ENCODE peak calls at places on chromosome 21, in seven cellular contexts. M is stimulated activated naive B cell treated with anti-CD40 and anti-IgM and Interleukin-4, amounts not matched to agents 10 μg/mL and 1 μg/mL and 100 μg/mL, for 72 hours; I is WTC11; K is activated B cell treated with CpG ODN at 0.5 μM for 24 hours; P is activated CD8-positive, alpha-beta T cell treated with anti-CD3 and anti-CD28 coated beads, Interleukin-2, amount 10 ng/mL, durations not matched to agents 7 days and 5 days; C is right lobe of liver; V is left ventricle myocardium superior. W is an unnamed sample.

GRCh38 chr21:33690874-33691273 is 48.6 kb downstream of the ITSN1 start:
- ATAC-seq in M (no peak), I (no peak), K (no peak), P (no peak), C (peak; percentile 74), V (no peak), W (no peak)

GRCh38 chr21:29114765-29115164 is 15.7 kb upstream of the MAP3K7CL start:
- ATAC-seq in M (no peak), I (peak; percentile 88), K (no peak), P (no peak), C (no peak), V (no peak), W (no peak)

GRCh38 chr21:35011681-35012080 is 37.4 kb downstream of the RUNX1 start:
- ATAC-seq in M (peak; percentile 94), I (no peak), K (no peak), P (no peak), C (no peak), V (no peak), W (peak; percentile 61)

GRCh38 chr21:15741510-15741909 is 11.7 kb downstream of the USP25 start:
- ATAC-seq in M (no peak), I (no peak), K (no peak), P (no peak), C (peak; percentile 73), V (no peak), W (no peak)

GRCh38 chr21:25967566-25968438 is 202.8 kb downstream of the APP start:
- ATAC-seq in M (peak; percentile 100), I (peak; percentile 40), K (peak; percentile 95), P (no peak), C (peak; percentile 62), V (peak; percentile 63), W (peak; percentile 97)

GRCh38 chr21:26832513-26832912 is 12.7 kb downstream of the ADAMTS1 start:
- ATAC-seq in M (no peak), I (no peak), K (no peak), P (no peak), C (no peak), V (no peak), W (no peak)

GRCh38 chr21:42878678-42878992 is 704 bp downstream of the WDR4 start:
- ATAC-seq in M (peak; percentile 38), I (no peak), K (peak; percentile 3), P (peak; percentile 15), C (peak; percentile 32), V (no peak), W (peak; percentile 45)

GRCh38 chr21:30206551-30207251 is 9.2 kb downstream of the CLDN8 start:
- ATAC-seq in M (no peak), I (no peak), K (no peak), P (no peak), C (no peak), V (no peak), W (no peak)

GRCh38 chr21:35390013-35390776 is 341.1 kb upstream of the RUNX1 start:
- ATAC-seq in M (no peak), I (no peak), K (no peak), P (no peak), C (no peak), V (no peak), W (no peak)

GRCh38 chr21:34640858-34641257 is 25.9 kb upstream of the RCAN1 start:
- ATAC-seq in M (no peak), I (no peak), K (no peak), P (no peak), C (no peak), V (no peak), W (no peak)

GRCh38 chr21:39006653-39007417 is 176.4 kb downstream of the PSMG1 start:
- ATAC-seq in M (peak; percentile 54), I (peak; percentile 20), K (no peak), P (no peak), C (peak; percentile 66), V (peak; percentile 79), W (no peak)

GRCh38 chr21:35974801-35975200 is 85.5 kb downstream of the SETD4 start:
- ATAC-seq in M (no peak), I (no peak), K (no peak), P (no peak), C (no peak), V (no peak), W (no peak)

GRCh38 chr21:31644648-31645047 is 14.8 kb upstream of the SOD1 start:
- ATAC-seq in M (no peak), I (no peak), K (no peak), P (no peak), C (peak; percentile 57), V (no peak), W (no peak)

GRCh38 chr21:37367758-37368535 is 1.4 kb downstream of the DYRK1A start:
- ATAC-seq in M (peak; percentile 8), I (no peak), K (no peak), P (peak; percentile 7), C (peak; percentile 5), V (peak; percentile 16), W (no peak)

GRCh38 chr21:36759348-36760083 is 60.6 kb downstream of the SIM2 start:
- ATAC-seq in M (no peak), I (no peak), K (no peak), P (no peak), C (no peak), V (no peak), W (no peak)

GRCh38 chr21:23977971-23978370 is 1629.3 kb downstream of the MRPL39 start:
- ATAC-seq in M (no peak), I (no peak), K (no peak), P (no peak), C (no peak), V (no peak), W (no peak)

GRCh38 chr21:39125752-39126485 is 57.3 kb downstream of the PSMG1 start:
- ATAC-seq in M (peak; percentile 87), I (peak; percentile 98), K (no peak), P (no peak), C (peak; percentile 98), V (peak; percentile 96), W (peak; percentile 67)

GRCh38 chr21:39601194-39601940 is 11.4 kb upstream of the B3GALT5 start:
- ATAC-seq in M (no peak), I (peak; percentile 20), K (no peak), P (no peak), C (no peak), V (peak; percentile 58), W (peak; percentile 6)

GRCh38 chr21:42683371-42684108 is 30.1 kb downstream of the PDE9A start:
- ATAC-seq in M (peak; percentile 34), I (no peak), K (no peak), P (peak; percentile 45), C (no peak), V (no peak), W (peak; percentile 22)

GRCh38 chr21:36550761-36551160 is 70.8 kb upstream of the CLDN14 start:
- ATAC-seq in M (no peak), I (no peak), K (no peak), P (no peak), C (no peak), V (peak; percentile 52), W (no peak)

GRCh38 chr21:30615199-30615598 is 1.0 kb upstream of the KRTAP20-1 start:
- ATAC-seq in M (peak; percentile 71), I (no peak), K (no peak), P (no peak), C (no peak), V (no peak), W (peak; percentile 45)

GRCh38 chr21:32412998-32413504 is 545 bp downstream of the EVA1C start:
- ATAC-seq in M (peak; percentile 24), I (peak; percentile 11), K (no peak), P (no peak), C (no peak), V (peak; percentile 3), W (peak; percentile 39)

GRCh38 chr21:32585970-32586369 is 647 bp upstream of the TCP10L start:
- ATAC-seq in M (no peak), I (no peak), K (no peak), P (no peak), C (no peak), V (no peak), W (no peak)

GRCh38 chr21:33855190-33855589 is 60.4 kb downstream of the ATP5PO start:
- ATAC-seq in M (no peak), I (peak; percentile 33), K (no peak), P (no peak), C (peak; percentile 17), V (no peak), W (no peak)

GRCh38 chr21:35920428-35920827 is 139.9 kb downstream of the SETD4 start:
- ATAC-seq in M (no peak), I (no peak), K (no peak), P (no peak), C (no peak), V (no peak), W (no peak)

GRCh38 chr21:16554522-16554921 is 824.7 kb downstream of the USP25 start:
- ATAC-seq in M (no peak), I (peak; percentile 46), K (no peak), P (no peak), C (peak; percentile 72), V (peak; percentile 81), W (no peak)

GRCh38 chr21:44938976-44939531 is 775 bp upstream of the SLX9 start:
- ATAC-seq in M (no peak), I (no peak), K (no peak), P (no peak), C (peak; percentile 23), V (no peak), W (no peak)

GRCh38 chr21:38291875-38292274 is 35.1 kb downstream of the KCNJ15 start:
- ATAC-seq in M (no peak), I (no peak), K (no peak), P (no peak), C (no peak), V (no peak), W (no peak)

GRCh38 chr21:30444204-30444603 is 4.1 kb downstream of the KRTAP15-1 start:
- ATAC-seq in M (no peak), I (peak; percentile 95), K (no peak), P (no peak), C (no peak), V (peak; percentile 78), W (no peak)

GRCh38 chr21:34592120-34592561 is 22.8 kb downstream of the RCAN1 start:
- ATAC-seq in M (no peak), I (no peak), K (no peak), P (no peak), C (peak; percentile 42), V (peak; percentile 92), W (no peak)

GRCh38 chr21:19607983-19608668 is 1204.5 kb upstream of the TMPRSS15 start:
- ATAC-seq in M (no peak), I (peak; percentile 78), K (no peak), P (no peak), C (no peak), V (no peak), W (no peak)

GRCh38 chr21:26117324-26117971 is 53.1 kb downstream of the APP start:
- ATAC-seq in M (peak; percentile 80), I (no peak), K (no peak), P (no peak), C (peak; percentile 47), V (no peak), W (peak; percentile 64)

W was measured in stimulated activated memory B cell treated with anti-CD40 and anti-IgM and Interleukin-4, amounts not matched to agents 10 μg/mL and 1 μg/mL and 100 μg/mL, for 72 hours.